ENCODE peak calls at places on chromosomes 3 and 15, in ten cellular contexts. R, U, N, O, F, W, J, V, A and Y are unnamed samples.

GRCh38 chr3:115351193-115351592 is 204.1 kb upstream of the ZBTB20 start:
- DNase-seq in R (no peak), W (no peak), A (no peak), F (no peak), J (no peak), N (no peak), V (no peak), U (no peak), O (no peak), Y (no peak)

GRCh38 chr15:90103669-90104329 is 1.5 kb upstream of the IDH2 start:
- DNase-seq in R (no peak), A (no peak), N (no peak), V (peak), O (no peak), W (no peak), F (no peak), U (peak), J (no peak), Y (no peak)

GRCh38 chr15:58875343-58875742 is 58.1 kb downstream of the SLTM start:
- DNase-seq in U (no peak), R (no peak), N (no peak), J (no peak), O (no peak), V (no peak), F (no peak), W (no peak), A (no peak), Y (no peak)

GRCh38 chr15:79978694-79979519 is 7.9 kb upstream of the BCL2A1 start:
- DNase-seq in R (peak), F (peak), U (no peak), W (no peak), N (no peak), A (no peak), V (no peak), O (no peak), J (peak), Y (no peak)

GRCh38 chr3:140308535-140308934 is 369.3 kb upstream of the TRIM42 start:
- DNase-seq in U (no peak), W (no peak), O (no peak), J (no peak), F (no peak), A (no peak), R (no peak), V (no peak), N (no peak), Y (no peak)

GRCh38 chr3:150308481-150308918 is 99.6 kb upstream of the TSC22D2 start:
- DNase-seq in J (peak), U (peak), N (no peak), F (no peak), V (no peak), O (no peak), W (no peak), A (no peak), R (peak), Y (no peak)

GRCh38 chr3:62604301-62604700 is 231.0 kb upstream of the FEZF2 start:
- DNase-seq in A (no peak), N (peak), V (no peak), F (peak), R (peak), W (no peak), J (peak), U (no peak), O (no peak), Y (no peak)

GRCh38 chr3:45942051-45942825 is 1.0 kb upstream of the CXCR6 start:
- DNase-seq in N (no peak), V (no peak), W (peak), A (no peak), J (peak), R (no peak), F (no peak), U (no peak), O (no peak), Y (no peak)

GRCh38 chr15:68317281-68318007 is 39.9 kb downstream of the FEM1B start:
- DNase-seq in R (no peak), A (peak), F (no peak), U (no peak), J (no peak), V (no peak), N (no peak), O (no peak), W (no peak), Y (peak)

GRCh38 chr15:83794209-83794608 is 140.3 kb downstream of the ADAMTSL3 start:
- DNase-seq in J (no peak), R (no peak), N (no peak), W (no peak), F (no peak), O (no peak), V (no peak), U (no peak), A (no peak), Y (no peak)

GRCh38 chr3:58034738-58035511 is 26.7 kb downstream of the FLNB start:
- DNase-seq in W (no peak), J (no peak), R (no peak), F (no peak), O (no peak), U (no peak), N (no peak), A (no peak), V (no peak), Y (no peak)

GRCh38 chr15:58484794-58485600 is 53.2 kb downstream of the LIPC start:
- DNase-seq in N (no peak), W (no peak), F (no peak), R (no peak), A (peak), J (no peak), U (peak), V (no peak), O (no peak), Y (no peak)

GRCh38 chr15:52184721-52185120 is 6.5 kb downstream of the GNB5 start:
- DNase-seq in R (no peak), W (no peak), V (no peak), F (no peak), O (no peak), U (no peak), J (no peak), A (no peak), N (no peak), Y (no peak)

GRCh38 chr3:197516517-197516889 is 39.3 kb downstream of the BDH1 start:
- DNase-seq in A (no peak), W (no peak), J (peak), N (peak), V (no peak), U (no peak), F (peak), O (no peak), R (peak), Y (no peak)

GRCh38 chr3:174333640-174334039 is 525.5 kb upstream of the NAALADL2 start:
- DNase-seq in V (peak), U (no peak), W (no peak), N (no peak), R (no peak), O (no peak), A (no peak), F (no peak), J (no peak), Y (no peak)

GRCh38 chr15:78004919-78005634 is 72.4 kb downstream of the TBC1D2B start:
- DNase-seq in R (peak), V (peak), J (peak), F (peak), N (no peak), O (peak), W (peak), U (peak), A (peak), Y (peak)

GRCh38 chr3:256501-256900 is 59.9 kb downstream of the CHL1 start:
- DNase-seq in F (no peak), O (no peak), W (no peak), R (no peak), V (no peak), A (no peak), U (no peak), N (no peak), J (no peak), Y (no peak)

GRCh38 chr3:101381809-101382208 is 61.4 kb upstream of the IMPG2 start:
- DNase-seq in O (peak), N (peak), W (no peak), J (peak), A (no peak), F (peak), V (peak), U (no peak), R (peak), Y (no peak)

GRCh38 chr3:41674449-41674848 is 287.5 kb downstream of the ULK4 start:
- DNase-seq in J (no peak), F (no peak), R (peak), W (no peak), V (no peak), U (no peak), O (no peak), A (no peak), N (no peak), Y (no peak)

GRCh38 chr15:34650177-34650576 is 66.7 kb upstream of the GOLGA8B start:
- DNase-seq in N (no peak), U (no peak), O (no peak), F (peak), W (no peak), J (peak), R (peak), A (no peak), V (no peak), Y (no peak)

GRCh38 chr15:32123473-32123872 is 93.2 kb downstream of the CHRNA7 start:
- DNase-seq in A (no peak), V (no peak), O (no peak), U (no peak), W (no peak), J (no peak), N (no peak), R (no peak), F (no peak), Y (no peak)

GRCh38 chr15:72230197-72231065 is 559 bp downstream of the PKM start:
- DNase-seq in R (peak), J (peak), N (peak), A (peak), O (peak), F (peak), V (peak), U (peak), W (peak), Y (peak)

GRCh38 chr3:16417945-16418739 is 95.4 kb downstream of the RFTN1 start:
- DNase-seq in W (no peak), F (no peak), O (no peak), V (no peak), A (no peak), U (no peak), R (no peak), J (no peak), N (no peak), Y (no peak)

GRCh38 chr15:79680721-79681120 is 216.1 kb downstream of the MTHFS start:
- DNase-seq in U (no peak), R (peak), W (no peak), J (peak), V (no peak), O (no peak), N (peak), A (no peak), F (peak), Y (no peak)

GRCh38 chr3:71397046-71397445 is 186.5 kb downstream of the FOXP1 start:
- DNase-seq in A (peak), J (peak), V (no peak), O (peak), N (peak), W (peak), R (peak), U (no peak), F (no peak), Y (no peak)

GRCh38 chr3:149572796-149573414 is 84.9 kb downstream of the WWTR1 start:
- DNase-seq in J (peak), O (no peak), V (no peak), R (peak), U (no peak), A (peak), F (no peak), N (peak), W (no peak), Y (no peak)

GRCh38 chr3:110969229-110970211 is 102.1 kb upstream of the NECTIN3 start:
- DNase-seq in V (no peak), J (no peak), W (no peak), F (no peak), U (no peak), A (no peak), R (peak), N (no peak), O (no peak), Y (no peak)

GRCh38 chr3:139540686-139541085 is 1.1 kb upstream of the RBP1 start:
- DNase-seq in V (peak), J (no peak), F (no peak), O (no peak), R (no peak), N (no peak), U (no peak), A (no peak), W (no peak), Y (no peak)

GRCh38 chr3:14131134-14131533 is 6.3 kb downstream of the TMEM43 start:
- DNase-seq in V (no peak), J (no peak), W (no peak), R (no peak), U (no peak), A (no peak), N (no peak), O (no peak), F (no peak), Y (no peak)

GRCh38 chr15:48191574-48192225 is at the start of gene CTXN2:
- DNase-seq in O (no peak), J (no peak), F (no peak), V (no peak), U (no peak), W (no peak), R (peak), N (no peak), A (no peak), Y (no peak)

GRCh38 chr15:45660231-45660979 is 25.6 kb downstream of the SQOR start:
- DNase-seq in R (no peak), N (no peak), J (peak), V (no peak), F (peak), W (no peak), U (no peak), A (no peak), O (no peak), Y (no peak)

GRCh38 chr3:168828943-168829342 is 733.2 kb upstream of the GOLIM4 start:
- DNase-seq in F (no peak), R (no peak), W (no peak), V (no peak), A (no peak), U (no peak), J (no peak), O (no peak), N (no peak), Y (no peak)

GRCh38 chr3:70612920-70613319 is 300.5 kb upstream of the MDFIC2 start:
- DNase-seq in O (no peak), N (no peak), W (no peak), A (no peak), U (no peak), V (no peak), J (no peak), R (no peak), F (no peak), Y (no peak)

GRCh38 chr15:101501703-101502373 is 12.3 kb upstream of the PCSK6 start:
- DNase-seq in W (peak), R (no peak), F (no peak), N (peak), O (peak), U (no peak), J (no peak), V (no peak), A (no peak), Y (no peak)

GRCh38 chr3:71309886-71310285 is 273.6 kb downstream of the FOXP1 start:
- DNase-seq in A (no peak), V (no peak), F (no peak), J (no peak), O (no peak), R (peak), N (no peak), U (no peak), W (no peak), Y (no peak)

GRCh38 chr15:95845862-95846515 is 484.5 kb upstream of the NR2F2 start:
- DNase-seq in N (no peak), W (peak), A (no peak), O (no peak), R (no peak), V (no peak), U (no peak), J (no peak), F (no peak), Y (no peak)

GRCh38 chr3:21914451-21914850 is 163.4 kb upstream of the ZNF385D start:
- DNase-seq in A (no peak), O (no peak), U (no peak), F (no peak), N (no peak), R (peak), W (no peak), V (no peak), J (no peak), Y (no peak)

GRCh38 chr15:69134841-69135240 is 25.6 kb upstream of the GLCE start:
- DNase-seq in W (no peak), R (no peak), N (no peak), A (no peak), O (no peak), F (no peak), J (no peak), U (no peak), V (no peak), Y (no peak)